ENCODE peak calls at places on chromosomes 16 and 17, in four cellular contexts. One of them, this sample, is unnamed.
A peak's percentile ranks its signal among the peaks of the same experiment; 100 is the strongest.

GRCh38 chr16:55711959-55712876 is 56.4 kb downstream of the SLC6A2 start:
- DNase-seq in uterus: peak; percentile 37
- DNase-seq in fibroblast of lung: peak; percentile 64
- DNase-seq in tibial nerve: peak; percentile 51
- DNase-seq in this sample: peak; percentile 54

GRCh38 chr17:73786286-73786743 is 142.1 kb upstream of the SDK2 start:
- DNase-seq in uterus: no peak
- DNase-seq in tibial nerve: no peak
- DNase-seq in fibroblast of lung: peak; percentile 11
- DNase-seq in this sample: no peak

GRCh38 chr17:79927688-79928501 is 88.7 kb upstream of the CBX4 start:
- DNase-seq in fibroblast of lung: no peak
- DNase-seq in tibial nerve: no peak
- DNase-seq in uterus: no peak
- DNase-seq in this sample: no peak

GRCh38 chr16:67053767-67054334 is 24.9 kb downstream of the CBFB start:
- DNase-seq in fibroblast of lung: no peak
- DNase-seq in uterus: no peak
- DNase-seq in tibial nerve: no peak
- DNase-seq in this sample: no peak

GRCh38 chr17:16081507-16082087 is 82.0 kb downstream of the TTC19 start:
- DNase-seq in tibial nerve: no peak
- DNase-seq in fibroblast of lung: no peak
- DNase-seq in uterus: no peak
- DNase-seq in this sample: no peak

GRCh38 chr16:27618611-27619380 is 68.9 kb downstream of the KATNIP start:
- DNase-seq in tibial nerve: no peak
- DNase-seq in fibroblast of lung: no peak
- DNase-seq in uterus: no peak
- DNase-seq in this sample: no peak

GRCh38 chr17:59607817-59608403 is 11.8 kb upstream of the CLTC start:
- DNase-seq in tibial nerve: no peak
- DNase-seq in fibroblast of lung: no peak
- DNase-seq in uterus: no peak
- DNase-seq in this sample: peak; percentile 18

GRCh38 chr16:13332713-13333255 is 431.4 kb downstream of the SHISA9 start:
- DNase-seq in uterus: no peak
- DNase-seq in fibroblast of lung: no peak
- DNase-seq in tibial nerve: no peak
- DNase-seq in this sample: no peak

GRCh38 chr16:14007460-14007859 is 63.7 kb upstream of the MRTFB start:
- DNase-seq in tibial nerve: no peak
- DNase-seq in uterus: no peak
- DNase-seq in fibroblast of lung: peak; percentile 87
- DNase-seq in this sample: no peak

GRCh38 chr16:85015481-85016177 is 4.3 kb upstream of the ZDHHC7 start:
- DNase-seq in fibroblast of lung: no peak
- DNase-seq in uterus: no peak
- DNase-seq in tibial nerve: no peak
- DNase-seq in this sample: no peak

GRCh38 chr17:70080541-70081347 is 5.7 kb downstream of the KCNJ16 start:
- DNase-seq in fibroblast of lung: peak; percentile 62
- DNase-seq in tibial nerve: no peak
- DNase-seq in uterus: no peak
- DNase-seq in this sample: no peak

GRCh38 chr16:10322723-10323527 is 62.9 kb upstream of the ATF7IP2 start:
- DNase-seq in tibial nerve: no peak
- DNase-seq in fibroblast of lung: no peak
- DNase-seq in uterus: no peak
- DNase-seq in this sample: no peak

GRCh38 chr16:57601801-57602478 is 26.5 kb upstream of the ADGRG1 start:
- DNase-seq in fibroblast of lung: no peak
- DNase-seq in uterus: no peak
- DNase-seq in tibial nerve: no peak
- DNase-seq in this sample: peak; percentile 47

GRCh38 chr16:13077816-13078215 is 176.4 kb downstream of the SHISA9 start:
- DNase-seq in uterus: no peak
- DNase-seq in fibroblast of lung: no peak
- DNase-seq in tibial nerve: no peak
- DNase-seq in this sample: no peak

GRCh38 chr16:793414-793813 is 5.0 kb downstream of the CHTF18 start:
- DNase-seq in fibroblast of lung: no peak
- DNase-seq in tibial nerve: no peak
- DNase-seq in uterus: no peak
- DNase-seq in this sample: no peak

GRCh38 chr17:37147301-37147812 is 198.6 kb downstream of the AATF start:
- DNase-seq in tibial nerve: no peak
- DNase-seq in uterus: no peak
- DNase-seq in fibroblast of lung: no peak
- DNase-seq in this sample: no peak

GRCh38 chr17:8868529-8868951 is 1.1 kb upstream of the PIK3R6 start:
- DNase-seq in uterus: no peak
- DNase-seq in fibroblast of lung: no peak
- DNase-seq in tibial nerve: no peak
- DNase-seq in this sample: no peak

GRCh38 chr16:19118938-19119431 is 5.2 kb downstream of the ITPRIPL2 start:
- DNase-seq in tibial nerve: no peak
- DNase-seq in uterus: peak; percentile 69
- DNase-seq in fibroblast of lung: peak; percentile 93
- DNase-seq in this sample: no peak
- H3K4me3 ChIP-seq in tibial nerve: peak overlapping the region; percentile 40
- H3K4me3 ChIP-seq in uterus: peak overlapping the region; percentile 36
- H3K4me3 ChIP-seq in fibroblast of lung: peak overlapping the region; percentile 38
- H3K4me3 ChIP-seq in this sample: no peak overlapping the region

GRCh38 chr17:48054238-48055185 is 6.4 kb downstream of the NFE2L1 start:
- DNase-seq in tibial nerve: peak; percentile 60
- DNase-seq in fibroblast of lung: peak; percentile 86
- DNase-seq in uterus: peak; percentile 83
- DNase-seq in this sample: no peak
- H3K4me3 ChIP-seq in tibial nerve: peak overlapping the region; percentile 37
- H3K4me3 ChIP-seq in fibroblast of lung: no peak overlapping the region
- H3K4me3 ChIP-seq in uterus: peak overlapping the region; percentile 33
- H3K4me3 ChIP-seq in this sample: no peak overlapping the region

DNA sequence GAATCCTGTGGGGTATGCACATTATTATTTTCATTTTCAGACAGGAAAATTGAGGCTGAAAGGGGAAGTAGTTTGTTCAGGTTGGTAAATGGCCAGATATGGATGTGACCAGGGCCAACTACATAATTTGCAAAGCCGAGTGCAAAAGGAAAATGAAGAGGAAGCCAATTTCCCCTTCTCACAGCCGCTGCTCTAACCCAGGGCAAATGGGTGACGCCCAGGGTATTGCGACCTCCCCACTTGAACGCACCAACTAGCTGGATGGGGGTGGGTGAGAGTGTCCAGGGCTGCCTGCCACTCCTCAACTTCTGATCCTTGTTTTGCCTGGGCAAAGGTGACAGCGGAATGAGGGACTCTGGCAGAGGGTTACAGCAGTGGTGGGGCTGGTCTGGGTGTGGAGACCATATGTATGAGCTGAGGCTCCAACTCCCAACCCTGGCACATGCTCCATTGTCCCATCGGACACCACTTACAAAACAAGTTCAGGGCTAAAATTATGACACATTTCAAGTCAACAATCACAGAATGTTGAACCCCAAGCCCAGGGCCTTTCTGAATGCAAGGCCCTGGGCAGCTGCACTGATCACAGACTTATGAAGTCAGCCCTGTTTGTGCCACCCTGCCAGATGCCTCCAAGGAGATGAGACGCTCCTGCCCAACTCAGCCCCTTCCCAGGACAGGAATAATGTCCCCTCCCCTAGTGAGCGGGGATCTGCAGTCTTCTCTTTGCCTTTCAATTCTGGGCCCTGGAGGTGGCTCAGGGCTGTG is 1.7 kb downstream of the ANKRD40CL start:
- DNase-seq in tibial nerve: no peak
- DNase-seq in uterus: no peak
- DNase-seq in fibroblast of lung: no peak
- DNase-seq in this sample: no peak
- H3K4me3 ChIP-seq in tibial nerve: no peak overlapping the region
- H3K4me3 ChIP-seq in uterus: no peak overlapping the region
- H3K4me3 ChIP-seq in fibroblast of lung: no peak overlapping the region
- H3K4me3 ChIP-seq in this sample: no peak overlapping the region

GRCh38 chr16:9109255-9109654 is 17.8 kb downstream of the HAPSTR1 start:
- DNase-seq in uterus: no peak
- DNase-seq in tibial nerve: no peak
- DNase-seq in fibroblast of lung: no peak
- DNase-seq in this sample: no peak
- H3K4me3 ChIP-seq in uterus: no peak overlapping the region
- H3K4me3 ChIP-seq in tibial nerve: no peak overlapping the region
- H3K4me3 ChIP-seq in fibroblast of lung: no peak overlapping the region
- H3K4me3 ChIP-seq in this sample: no peak overlapping the region

This sample was measured in CD8-positive, alpha-beta T cell.